ENCODE peak calls at places on chromosomes 7 and 10, in ten cellular contexts. G is DMS153; C is activated CD4-positive, alpha-beta T cell treated with anti-CD3 and anti-CD28 coated beads, Interleukin-2, amount 50 U/mL, for 1 hour; T is kidney; F is GM23248; N is AG08396; O is CD4-positive, CD25-positive, alpha-beta regulatory T cell; L is activated B cell treated with CpG ODN at 0.5 μM for 24 hours; Q is upper lobe of right lung; P is left ventricle myocardium superior. U is an unnamed sample.

GRCh38 chr7:28173531-28173930 is 7.1 kb downstream of the JAZF1 start:
- DNase-seq in N (no peak), Q (no peak), P (peak), L (no peak), G (no peak), O (no peak), F (no peak), C (no peak), T (no peak), U (no peak)

GRCh38 chr10:3248526-3249255 is 76.1 kb upstream of the PITRM1 start:
- DNase-seq in G (no peak), F (peak), Q (no peak), O (no peak), P (no peak), T (no peak), N (peak), C (no peak), L (no peak), U (no peak)

GRCh38 chr7:75915416-75916156 is 631 bp downstream of the POR start:
- DNase-seq in F (peak), N (peak), T (peak), Q (no peak), G (no peak), L (peak), C (peak), P (peak), O (peak), U (peak)

GRCh38 chr10:75024971-75025523 is 86.4 kb upstream of the SAMD8 start:
- DNase-seq in L (no peak), T (no peak), N (no peak), F (no peak), C (no peak), O (no peak), G (peak), P (no peak), Q (no peak), U (no peak)

GRCh38 chr7:2065516-2065915 is 167.2 kb downstream of the MAD1L1 start:
- DNase-seq in G (no peak), C (no peak), L (no peak), Q (no peak), T (no peak), O (no peak), N (no peak), P (no peak), F (no peak), U (no peak)

GRCh38 chr10:8350250-8350967 is 295.9 kb downstream of the GATA3 start:
- DNase-seq in Q (no peak), L (no peak), G (no peak), O (no peak), C (no peak), P (no peak), T (no peak), N (no peak), F (no peak), U (no peak)

GRCh38 chr7:42677751-42678231 is 234.1 kb downstream of the C7orf25 start:
- DNase-seq in L (no peak), N (no peak), Q (no peak), G (no peak), O (no peak), T (no peak), C (no peak), F (peak), P (no peak), U (no peak)

GRCh38 chr7:106022193-106022821 is 59.2 kb downstream of the CDHR3 start:
- DNase-seq in O (peak), N (no peak), G (peak), F (no peak), T (no peak), C (peak), P (no peak), Q (no peak), L (no peak), U (peak)

GRCh38 chr10:31098091-31098490 is 66.4 kb upstream of the ZNF438 start:
- DNase-seq in P (no peak), L (no peak), Q (no peak), T (no peak), F (peak), G (no peak), N (no peak), O (no peak), C (no peak), U (no peak)

GRCh38 chr10:5081091-5081490 is 13.1 kb upstream of the AKR1C3 start:
- DNase-seq in Q (no peak), N (no peak), O (no peak), F (no peak), C (no peak), T (no peak), L (no peak), P (no peak), G (no peak), U (no peak)

GRCh38 chr10:48557511-48558123 is 47.3 kb downstream of the ARHGAP22 start:
- DNase-seq in L (no peak), O (no peak), Q (no peak), G (no peak), P (no peak), T (no peak), N (no peak), F (peak), C (no peak), U (no peak)

GRCh38 chr10:48552946-48553564 is 51.8 kb downstream of the ARHGAP22 start:
- DNase-seq in N (no peak), Q (no peak), C (no peak), O (no peak), T (no peak), L (no peak), G (no peak), P (no peak), F (no peak), U (no peak)

GRCh38 chr10:68251146-68251545 is 19.2 kb upstream of the ATOH7 start:
- DNase-seq in F (no peak), P (no peak), C (no peak), L (no peak), N (no peak), T (no peak), O (no peak), Q (no peak), G (no peak), U (no peak)

GRCh38 chr7:130942211-130942964 is 208.4 kb upstream of the KLF14 start:
- DNase-seq in O (peak), T (no peak), F (no peak), N (no peak), L (no peak), G (no peak), Q (no peak), P (no peak), C (no peak), U (no peak)

GRCh38 chr7:150371131-150371995 is 2.7 kb downstream of the REPIN1 start:
- DNase-seq in T (no peak), N (no peak), G (no peak), O (no peak), Q (peak), C (no peak), P (no peak), F (no peak), L (no peak), U (no peak)

GRCh38 chr7:77651544-77652162 is 44.6 kb upstream of the RSBN1L start:
- DNase-seq in O (peak), N (peak), F (peak), L (no peak), Q (no peak), P (no peak), G (no peak), T (no peak), C (peak), U (no peak)

GRCh38 chr10:111556666-111557065 is 479.8 kb downstream of the ADRA2A start:
- DNase-seq in T (no peak), O (no peak), L (no peak), P (no peak), F (no peak), Q (no peak), C (no peak), N (no peak), G (no peak), U (no peak)

GRCh38 chr10:70597856-70598815 is 4.4 kb downstream of the PRF1 start:
- DNase-seq in G (no peak), O (no peak), C (no peak), Q (no peak), P (no peak), N (no peak), T (no peak), L (no peak), F (no peak), U (no peak)

GRCh38 chr7:66043681-66044497 is 31.7 kb upstream of the ASL start:
- DNase-seq in O (no peak), L (peak), F (peak), N (peak), P (peak), G (peak), Q (peak), T (peak), C (peak), U (peak)

GRCh38 chr10:61987537-61987936 is 86.0 kb downstream of the ARID5B start:
- DNase-seq in L (no peak), G (no peak), N (no peak), O (no peak), C (no peak), F (no peak), Q (no peak), T (no peak), P (no peak), U (no peak)

GRCh38 chr10:86663046-86663345 is 5.3 kb upstream of the LDB3 start:
- DNase-seq in F (no peak), L (no peak), T (peak), P (peak), Q (no peak), O (no peak), N (no peak), G (no peak), C (no peak), U (no peak)

GRCh38 chr7:124201768-124202349 is 169.0 kb upstream of the TMEM229A start:
- DNase-seq in G (no peak), T (no peak), F (no peak), Q (no peak), N (no peak), O (no peak), P (no peak), C (no peak), L (no peak), U (no peak)

GRCh38 chr10:120420421-120420820 is 36.6 kb upstream of the PLPP4 start:
- DNase-seq in L (no peak), C (no peak), P (no peak), F (no peak), O (no peak), G (no peak), Q (no peak), N (no peak), T (no peak), U (no peak)

GRCh38 chr7:50304911-50305621 is 550 bp downstream of the IKZF1 start:
- DNase-seq in P (peak), C (peak), O (peak), F (no peak), G (no peak), T (no peak), Q (no peak), L (no peak), N (no peak), U (peak)

GRCh38 chr10:7662522-7662921 is 4.2 kb downstream of the ITIH5 start:
- DNase-seq in O (no peak), Q (no peak), P (no peak), L (no peak), C (no peak), F (peak), T (no peak), G (no peak), N (no peak), U (no peak)

GRCh38 chr10:46296629-46297275 is 10.0 kb downstream of the ANTXRL start:
- DNase-seq in F (no peak), Q (peak), N (no peak), C (no peak), T (no peak), P (no peak), L (no peak), G (no peak), O (no peak), U (no peak)

U was measured in stimulated activated CD4-positive, alpha-beta T cell treated with anti-CD3 and anti-CD28 coated beads, Interleukin-4, amount 100 ng/mL, for 4 hours.